ENCODE peak calls at places on chromosome 22, in eight cellular contexts. Y, O, P, W, H, F, S and Z are unnamed samples.

GRCh38 chr22:20219667-20220628 is 48.2 kb downstream of the RTN4R start:
- DNase-seq in Y (no peak), O (no peak), P (no peak), W (no peak), H (no peak), F (no peak), S (no peak), Z (no peak)

GRCh38 chr22:25092119-25092518 is 107.5 kb upstream of the CRYBB3 start:
- DNase-seq in Y (no peak), O (no peak), P (no peak), W (no peak), H (no peak), F (no peak), S (no peak), Z (no peak)

GRCh38 chr22:43154887-43155536 is 3.7 kb downstream of the TSPO start:
- DNase-seq in Y (peak; percentile 65), O (no peak), P (no peak), W (no peak), H (no peak), F (no peak), S (no peak), Z (no peak)

GRCh38 chr22:26579331-26579886 is 10.5 kb downstream of the TPST2 start:
- DNase-seq in Y (peak; percentile 35), O (no peak), P (no peak), W (no peak), H (no peak), F (peak; percentile 73), S (peak; percentile 41), Z (no peak)

GRCh38 chr22:41360126-41360525 is 21.6 kb upstream of the TEF start:
- DNase-seq in Y (no peak), O (no peak), P (peak; percentile 27), W (no peak), H (peak; percentile 43), F (no peak), S (no peak), Z (peak; percentile 72)

GRCh38 chr22:29673361-29673760 is 46.4 kb upstream of the CABP7 start:
- DNase-seq in Y (no peak), O (no peak), P (no peak), W (no peak), H (no peak), F (no peak), S (no peak), Z (no peak)

GRCh38 chr22:44821741-44822425 is 69.5 kb downstream of the ARHGAP8 start:
- DNase-seq in Y (no peak), O (no peak), P (no peak), W (peak; percentile 5), H (no peak), F (no peak), S (no peak), Z (no peak)

GRCh38 chr22:16789860-16790493 is 35.2 kb downstream of the XKR3 start:
- DNase-seq in Y (no peak), O (no peak), P (no peak), W (no peak), H (no peak), F (no peak), S (no peak), Z (no peak)

GRCh38 chr22:37731804-37732471 is 35.1 kb downstream of the TRIOBP start:
- DNase-seq in Y (peak; percentile 65), O (no peak), P (peak; percentile 66), W (no peak), H (no peak), F (no peak), S (no peak), Z (no peak)

GRCh38 chr22:20422271-20422958 is 15.2 kb downstream of the SCARF2 start:
- DNase-seq in Y (no peak), O (no peak), P (no peak), W (peak; percentile 41), H (no peak), F (no peak), S (no peak), Z (peak; percentile 11)

GRCh38 chr22:20425821-20426615 is 11.6 kb downstream of the SCARF2 start:
- DNase-seq in Y (no peak), O (no peak), P (no peak), W (no peak), H (no peak), F (no peak), S (no peak), Z (no peak)

GRCh38 chr22:41394012-41394356 is 12.2 kb downstream of the TEF start:
- DNase-seq in Y (no peak), O (no peak), P (no peak), W (no peak), H (no peak), F (no peak), S (no peak), Z (no peak)